ENCODE peak calls at places on chromosomes 2 and 18, in five cellular contexts. L is K562, F is GM12878, P is SK-N-SH, D is H1. H is an unnamed sample.

GRCh38 chr2:153408708-153409107 is 69.9 kb downstream of the RPRM start:
- DNase-seq in L (no peak), F (no peak), P (no peak), D (no peak), H (no peak)

GRCh38 chr2:241000831-241001321 is 2.5 kb downstream of the SNED1 start:
- DNase-seq in L (no peak), F (no peak), P (no peak), D (no peak), H (no peak)

GRCh38 chr2:47641366-47641765 is 141.6 kb upstream of the MSH6 start:
- DNase-seq in L (no peak), F (no peak), P (no peak), D (no peak), H (no peak)

GRCh38 chr2:216777637-216778273 is 82.1 kb downstream of the TNP1 start:
- DNase-seq in L (peak), F (peak), P (peak), D (peak), H (peak)

GRCh38 chr18:7524786-7525185 is 42.3 kb upstream of the PTPRM start:
- DNase-seq in L (no peak), F (no peak), P (no peak), D (no peak), H (no peak)

GRCh38 chr2:26130763-26131162 is 42.1 kb upstream of the GAREM2 start:
- DNase-seq in L (no peak), F (no peak), P (no peak), D (no peak), H (no peak)

GRCh38 chr2:88590998-88591613 is 36.2 kb downstream of the EIF2AK3 start:
- DNase-seq in L (peak), F (peak), P (peak), D (no peak), H (peak)

GRCh38 chr2:96950391-96951124 is 35.8 kb downstream of the FAM178B start:
- DNase-seq in L (peak), F (no peak), P (no peak), D (no peak), H (no peak)

GRCh38 chr18:48142994-48143393 is 212.5 kb upstream of the SMAD2 start:
- DNase-seq in L (no peak), F (no peak), P (no peak), D (no peak), H (no peak)

GRCh38 chr2:188292446-188293239 is 969 bp downstream of the GULP1 start:
- DNase-seq in L (peak), F (no peak), P (peak), D (no peak), H (no peak)

GRCh38 chr18:32470136-32470712 is 458 bp downstream of the GAREM1 start:
- DNase-seq in L (peak), F (no peak), P (no peak), D (no peak), H (no peak)

GRCh38 chr2:188693111-188693510 is 281.1 kb upstream of the COL3A1 start:
- DNase-seq in L (no peak), F (no peak), P (no peak), D (no peak), H (no peak)

GRCh38 chr2:237201461-237202287 is 116.0 kb downstream of the COPS8 start:
- DNase-seq in L (peak), F (peak), P (no peak), D (no peak), H (peak)

GRCh38 chr2:111905990-111906735 is 7.8 kb downstream of the MERTK start:
- DNase-seq in L (no peak), F (peak), P (no peak), D (no peak), H (no peak)

GRCh38 chr2:8685697-8686358 is 4.0 kb downstream of the ID2 start:
- DNase-seq in L (peak), F (no peak), P (peak), D (no peak), H (peak)

GRCh38 chr2:29113891-29114321 is 1.3 kb upstream of the CLIP4 start:
- DNase-seq in L (peak), F (no peak), P (peak), D (no peak), H (no peak)

GRCh38 chr2:113105047-113105446 is 22.4 kb upstream of the IL1RN start:
- DNase-seq in L (peak), F (no peak), P (no peak), D (no peak), H (no peak)

GRCh38 chr18:78713064-78713463 is 266.6 kb upstream of the SALL3 start:
- DNase-seq in L (peak), F (no peak), P (no peak), D (no peak), H (no peak)

GRCh38 chr2:167689444-167689843 is 558.0 kb downstream of the STK39 start:
- DNase-seq in L (peak), F (no peak), P (no peak), D (peak), H (peak)

GRCh38 chr2:191795711-191796110 is 51.2 kb downstream of the CAVIN2 start:
- DNase-seq in L (no peak), F (no peak), P (no peak), D (no peak), H (no peak)

GRCh38 chr2:103174711-103175110 is 412.9 kb downstream of the TMEM182 start:
- DNase-seq in L (no peak), F (no peak), P (no peak), D (no peak), H (no peak)

GRCh38 chr2:219452361-219453317 is 18.0 kb downstream of the SPEG start:
- DNase-seq in L (peak), F (no peak), P (peak), D (no peak), H (no peak)

GRCh38 chr18:79506191-79507075 is 110.7 kb downstream of the NFATC1 start:
- DNase-seq in L (no peak), F (no peak), P (no peak), D (no peak), H (no peak)

GRCh38 chr2:232236200-232236599 is 142.4 kb upstream of the ALPP start:
- DNase-seq in L (no peak), F (no peak), P (no peak), D (no peak), H (no peak)

GRCh38 chr2:217249490-217250451 is 389.9 kb upstream of the TNP1 start:
- DNase-seq in L (no peak), F (no peak), P (no peak), D (no peak), H (no peak)

GRCh38 chr18:36307513-36307912 is 10.0 kb downstream of the FHOD3 start:
- DNase-seq in L (no peak), F (no peak), P (no peak), D (no peak), H (no peak)

GRCh38 chr2:40400336-40400953 is 51.4 kb downstream of the SLC8A1 start:
- DNase-seq in L (no peak), F (no peak), P (no peak), D (no peak), H (no peak)

GRCh38 chr18:30999186-30999585 is 43.4 kb downstream of the DSC3 start:
- DNase-seq in L (no peak), F (no peak), P (no peak), D (no peak), H (no peak)

GRCh38 chr18:3500016-3500415 is 50.0 kb downstream of the TGIF1 start:
- DNase-seq in L (no peak), F (no peak), P (no peak), D (no peak), H (peak)

GRCh38 chr2:201854221-201854801 is 48.0 kb downstream of the CDK15 start:
- DNase-seq in L (no peak), F (no peak), P (no peak), D (no peak), H (no peak)

GRCh38 chr2:241991236-241991635 is 121.7 kb downstream of the RTP5 start:
- DNase-seq in L (no peak), F (no peak), P (no peak), D (no peak), H (no peak)

GRCh38 chr2:240603846-240604245 is 17.3 kb downstream of the CAPN10 start:
- DNase-seq in L (no peak), F (no peak), P (no peak), D (no peak), H (no peak)

GRCh38 chr2:7118606-7119503 is 201.6 kb downstream of the RNF144A start:
- DNase-seq in L (peak), F (no peak), P (peak), D (no peak), H (no peak)

GRCh38 chr18:58272779-58273500 is 228.9 kb downstream of the NEDD4L start:
- DNase-seq in L (no peak), F (no peak), P (no peak), D (no peak), H (no peak)

GRCh38 chr2:238216651-238217184 is 13.2 kb upstream of the ILKAP start:
- DNase-seq in L (no peak), F (no peak), P (no peak), D (no peak), H (no peak)

GRCh38 chr18:32454667-32455066 is 16.0 kb downstream of the GAREM1 start:
- DNase-seq in L (no peak), F (no peak), P (no peak), D (no peak), H (no peak)

GRCh38 chr2:61988462-61989366 is 83.2 kb downstream of the COMMD1 start:
- DNase-seq in L (peak), F (no peak), P (no peak), D (no peak), H (no peak)
- TF ChIP-seq CHD2 in L (no peak), F (no peak), P (no peak), D (no peak), H (no peak)

GRCh38 chr2:23630111-23630480 is 245.1 kb downstream of the KLHL29 start:
- DNase-seq in L (no peak), F (no peak), P (no peak), D (no peak), H (no peak)

GRCh38 chr2:23632386-23632785 is 247.4 kb downstream of the KLHL29 start:
- DNase-seq in L (no peak), F (no peak), P (no peak), D (no peak), H (no peak)

GRCh38 chr2:23631391-23631790 is 246.4 kb downstream of the KLHL29 start:
- DNase-seq in L (no peak), F (no peak), P (no peak), D (no peak), H (no peak)

GRCh38 chr2:23629417-23630110 is 244.6 kb downstream of the KLHL29 start:
- DNase-seq in L (no peak), F (no peak), P (peak), D (no peak), H (no peak)

GRCh38 chr2:23630961-23631360 is 246.0 kb downstream of the KLHL29 start:
- DNase-seq in L (no peak), F (no peak), P (no peak), D (no peak), H (no peak)
- TF ChIP-seq JUND in L (no peak), F (no peak), P (no peak), D (no peak), H (no peak)

GRCh38 chr2:176370423-176370822 is 101.2 kb downstream of the MTX2 start:
- DNase-seq in L (no peak), F (no peak), P (no peak), D (no peak), H (no peak)
- TF ChIP-seq CHD2 in L (no peak), F (no peak), P (no peak), D (no peak), H (no peak)

GRCh38 chr18:55522011-55522410 is 66.0 kb downstream of the TCF4 start:
- DNase-seq in L (peak), F (no peak), P (no peak), D (no peak), H (no peak)
- TF ChIP-seq JUND in L (no peak), F (no peak), P (no peak), D (no peak), H (no peak)

GRCh38 chr2:108629417-108629816 is 89.9 kb upstream of the RANBP2 start:
- DNase-seq in L (no peak), F (no peak), P (no peak), D (no peak), H (no peak)

GRCh38 chr2:108626993-108627392 is 92.3 kb upstream of the RANBP2 start:
- DNase-seq in L (no peak), F (no peak), P (no peak), D (no peak), H (no peak)

GRCh38 chr2:108625186-108625827 is 91.0 kb downstream of the LIMS1 start:
- DNase-seq in L (peak), F (no peak), P (no peak), D (no peak), H (no peak)

GRCh38 chr2:108625828-108626195 is 91.5 kb downstream of the LIMS1 start:
- DNase-seq in L (no peak), F (no peak), P (no peak), D (no peak), H (no peak)

GRCh38 chr2:108627911-108628567 is 91.2 kb upstream of the RANBP2 start:
- DNase-seq in L (no peak), F (no peak), P (no peak), D (no peak), H (no peak)
- TF ChIP-seq CHD2 in L (no peak), F (no peak), P (no peak), D (no peak), H (no peak)

GRCh38 chr2:43174368-43175186 is 51.8 kb downstream of the ZFP36L2 start:
- DNase-seq in L (no peak), F (peak), P (no peak), D (no peak), H (no peak)
- TF ChIP-seq JUND in L (no peak), F (no peak), P (no peak), D (no peak), H (no peak)

H was measured in HepG2.